ENCODE peak calls at places on chromosomes 16 and 17, in four cellular contexts. One of them, this sample, is unnamed.

GRCh38 chr17:32672701-32673100 is 185.9 kb downstream of the CDK5R1 start:
- DNase-seq in GM04503: no peak
- DNase-seq in right lobe of liver: no peak
- DNase-seq in A673: no peak
- DNase-seq in this sample: no peak

GRCh38 chr16:57316390-57317017 is 32.0 kb upstream of the PLLP start:
- DNase-seq in GM04503: peak; percentile 59
- DNase-seq in right lobe of liver: no peak
- DNase-seq in A673: no peak
- DNase-seq in this sample: no peak

GRCh38 chr16:19210968-19211367 is 42.9 kb downstream of the SYT17 start:
- DNase-seq in GM04503: no peak
- DNase-seq in right lobe of liver: no peak
- DNase-seq in A673: no peak
- DNase-seq in this sample: no peak

GRCh38 chr17:82231562-82232321 is 2.9 kb downstream of the SLC16A3 start:
- DNase-seq in right lobe of liver: peak; percentile 89
- DNase-seq in A673: no peak
- DNase-seq in GM04503: no peak
- DNase-seq in this sample: peak; percentile 87

GRCh38 chr17:688100-688989 is 26.3 kb downstream of the VPS53 start:
- DNase-seq in A673: peak; percentile 44
- DNase-seq in right lobe of liver: no peak
- DNase-seq in GM04503: no peak
- DNase-seq in this sample: peak; percentile 58

GRCh38 chr17:64016248-64016784 is 4.1 kb downstream of the ICAM2 start:
- DNase-seq in GM04503: no peak
- DNase-seq in A673: no peak
- DNase-seq in right lobe of liver: no peak
- DNase-seq in this sample: no peak

GRCh38 chr16:87688876-87689815 is 76.6 kb downstream of the KLHDC4 start:
- DNase-seq in right lobe of liver: no peak
- DNase-seq in GM04503: no peak
- DNase-seq in A673: no peak
- DNase-seq in this sample: no peak

GRCh38 chr17:77637807-77638182 is 320.7 kb upstream of the TNRC6C start:
- DNase-seq in GM04503: no peak
- DNase-seq in A673: no peak
- DNase-seq in right lobe of liver: no peak
- DNase-seq in this sample: no peak

GRCh38 chr16:2710711-2711231 is 9.3 kb downstream of the PRSS27 start:
- DNase-seq in right lobe of liver: peak; percentile 16
- DNase-seq in GM04503: no peak
- DNase-seq in A673: no peak
- DNase-seq in this sample: no peak

GRCh38 chr17:8147141-8147804 is 4.9 kb downstream of the PER1 start:
- DNase-seq in A673: no peak
- DNase-seq in GM04503: no peak
- DNase-seq in right lobe of liver: no peak
- DNase-seq in this sample: no peak

GRCh38 chr16:34050787-34051320 is 591.4 kb downstream of the TP53TG3F start:
- DNase-seq in GM04503: no peak
- DNase-seq in A673: no peak
- DNase-seq in right lobe of liver: no peak
- DNase-seq in this sample: no peak

GRCh38 chr17:71217769-71218168 is 903.1 kb upstream of the SOX9 start:
- DNase-seq in GM04503: no peak
- DNase-seq in A673: no peak
- DNase-seq in right lobe of liver: no peak
- DNase-seq in this sample: no peak